ENCODE peak calls at places on chromosomes 2 and 18, in six cellular contexts. One of them, this sample, is unnamed.

GRCh38 chr2:18506883-18507519 is 53.5 kb downstream of the RDH14 start:
- DNase-seq in NCI-H1092 treated with DMSO at 0.1 percent for 48 hours: no peak
- DNase-seq in HCT116: no peak
- DNase-seq in stimulated activated CD4-positive, alpha-beta T cell treated with anti-CD3 and anti-CD28 coated beads, Interleukin-1b, Interleukin-23, amount 100 ng/mL, for 48 hours: no peak
- DNase-seq in stimulated activated CD8-positive, alpha-beta memory T cell treated with anti-CD3 and anti-CD28 coated beads, Interleukin-2, amount 100 ng/mL, for 48 hours: no peak
- DNase-seq in NCI-H748 treated with DMSO at 0.1 percent for 48 hours: no peak
- DNase-seq in this sample: no peak

GRCh38 chr2:122935506-122935905 is 1089.6 kb upstream of the CNTNAP5 start:
- DNase-seq in NCI-H1092 treated with DMSO at 0.1 percent for 48 hours: no peak
- DNase-seq in HCT116: no peak
- DNase-seq in stimulated activated CD4-positive, alpha-beta T cell treated with anti-CD3 and anti-CD28 coated beads, Interleukin-1b, Interleukin-23, amount 100 ng/mL, for 48 hours: no peak
- DNase-seq in stimulated activated CD8-positive, alpha-beta memory T cell treated with anti-CD3 and anti-CD28 coated beads, Interleukin-2, amount 100 ng/mL, for 48 hours: no peak
- DNase-seq in NCI-H748 treated with DMSO at 0.1 percent for 48 hours: no peak
- DNase-seq in this sample: no peak

GRCh38 chr2:88538362-88538917 is 85.9 kb upstream of the FOXI3 start:
- DNase-seq in NCI-H1092 treated with DMSO at 0.1 percent for 48 hours: no peak
- DNase-seq in HCT116: no peak
- DNase-seq in stimulated activated CD4-positive, alpha-beta T cell treated with anti-CD3 and anti-CD28 coated beads, Interleukin-1b, Interleukin-23, amount 100 ng/mL, for 48 hours: no peak
- DNase-seq in stimulated activated CD8-positive, alpha-beta memory T cell treated with anti-CD3 and anti-CD28 coated beads, Interleukin-2, amount 100 ng/mL, for 48 hours: no peak
- DNase-seq in NCI-H748 treated with DMSO at 0.1 percent for 48 hours: no peak
- DNase-seq in this sample: no peak

GRCh38 chr2:42096869-42097591 is 49.2 kb downstream of the PKDCC start:
- DNase-seq in NCI-H1092 treated with DMSO at 0.1 percent for 48 hours: no peak
- DNase-seq in HCT116: no peak
- DNase-seq in stimulated activated CD4-positive, alpha-beta T cell treated with anti-CD3 and anti-CD28 coated beads, Interleukin-1b, Interleukin-23, amount 100 ng/mL, for 48 hours: no peak
- DNase-seq in stimulated activated CD8-positive, alpha-beta memory T cell treated with anti-CD3 and anti-CD28 coated beads, Interleukin-2, amount 100 ng/mL, for 48 hours: no peak
- DNase-seq in NCI-H748 treated with DMSO at 0.1 percent for 48 hours: no peak
- DNase-seq in this sample: no peak

GRCh38 chr2:68562934-68563333 is 80.4 kb upstream of the PROKR1 start:
- DNase-seq in NCI-H1092 treated with DMSO at 0.1 percent for 48 hours: no peak
- DNase-seq in HCT116: no peak
- DNase-seq in stimulated activated CD4-positive, alpha-beta T cell treated with anti-CD3 and anti-CD28 coated beads, Interleukin-1b, Interleukin-23, amount 100 ng/mL, for 48 hours: no peak
- DNase-seq in stimulated activated CD8-positive, alpha-beta memory T cell treated with anti-CD3 and anti-CD28 coated beads, Interleukin-2, amount 100 ng/mL, for 48 hours: no peak
- DNase-seq in NCI-H748 treated with DMSO at 0.1 percent for 48 hours: no peak
- DNase-seq in this sample: no peak

GRCh38 chr2:23859983-23860382 is 66.9 kb downstream of the ATAD2B start:
- DNase-seq in NCI-H1092 treated with DMSO at 0.1 percent for 48 hours: no peak
- DNase-seq in HCT116: no peak
- DNase-seq in stimulated activated CD4-positive, alpha-beta T cell treated with anti-CD3 and anti-CD28 coated beads, Interleukin-1b, Interleukin-23, amount 100 ng/mL, for 48 hours: no peak
- DNase-seq in stimulated activated CD8-positive, alpha-beta memory T cell treated with anti-CD3 and anti-CD28 coated beads, Interleukin-2, amount 100 ng/mL, for 48 hours: no peak
- DNase-seq in NCI-H748 treated with DMSO at 0.1 percent for 48 hours: no peak
- DNase-seq in this sample: no peak

GRCh38 chr2:159516241-159516758 is 100.0 kb downstream of the BAZ2B start:
- DNase-seq in NCI-H1092 treated with DMSO at 0.1 percent for 48 hours: peak
- DNase-seq in HCT116: peak
- DNase-seq in stimulated activated CD4-positive, alpha-beta T cell treated with anti-CD3 and anti-CD28 coated beads, Interleukin-1b, Interleukin-23, amount 100 ng/mL, for 48 hours: no peak
- DNase-seq in stimulated activated CD8-positive, alpha-beta memory T cell treated with anti-CD3 and anti-CD28 coated beads, Interleukin-2, amount 100 ng/mL, for 48 hours: no peak
- DNase-seq in NCI-H748 treated with DMSO at 0.1 percent for 48 hours: peak
- DNase-seq in this sample: peak

GRCh38 chr2:128467321-128467901 is 148.7 kb upstream of the HS6ST1 start:
- DNase-seq in NCI-H1092 treated with DMSO at 0.1 percent for 48 hours: no peak
- DNase-seq in HCT116: no peak
- DNase-seq in stimulated activated CD4-positive, alpha-beta T cell treated with anti-CD3 and anti-CD28 coated beads, Interleukin-1b, Interleukin-23, amount 100 ng/mL, for 48 hours: no peak
- DNase-seq in stimulated activated CD8-positive, alpha-beta memory T cell treated with anti-CD3 and anti-CD28 coated beads, Interleukin-2, amount 100 ng/mL, for 48 hours: no peak
- DNase-seq in NCI-H748 treated with DMSO at 0.1 percent for 48 hours: no peak
- DNase-seq in this sample: no peak

GRCh38 chr2:64786343-64787018 is 132.8 kb upstream of the SERTAD2 start:
- DNase-seq in NCI-H1092 treated with DMSO at 0.1 percent for 48 hours: no peak
- DNase-seq in HCT116: no peak
- DNase-seq in stimulated activated CD4-positive, alpha-beta T cell treated with anti-CD3 and anti-CD28 coated beads, Interleukin-1b, Interleukin-23, amount 100 ng/mL, for 48 hours: no peak
- DNase-seq in stimulated activated CD8-positive, alpha-beta memory T cell treated with anti-CD3 and anti-CD28 coated beads, Interleukin-2, amount 100 ng/mL, for 48 hours: no peak
- DNase-seq in NCI-H748 treated with DMSO at 0.1 percent for 48 hours: no peak
- DNase-seq in this sample: no peak

GRCh38 chr18:13540783-13541182 is 185.6 kb downstream of the FAM210A start:
- DNase-seq in NCI-H1092 treated with DMSO at 0.1 percent for 48 hours: no peak
- DNase-seq in HCT116: no peak
- DNase-seq in stimulated activated CD4-positive, alpha-beta T cell treated with anti-CD3 and anti-CD28 coated beads, Interleukin-1b, Interleukin-23, amount 100 ng/mL, for 48 hours: peak
- DNase-seq in stimulated activated CD8-positive, alpha-beta memory T cell treated with anti-CD3 and anti-CD28 coated beads, Interleukin-2, amount 100 ng/mL, for 48 hours: peak
- DNase-seq in NCI-H748 treated with DMSO at 0.1 percent for 48 hours: no peak
- DNase-seq in this sample: no peak

GRCh38 chr18:23114171-23114881 is 21.0 kb upstream of the CABLES1 start:
- DNase-seq in NCI-H1092 treated with DMSO at 0.1 percent for 48 hours: peak
- DNase-seq in HCT116: no peak
- DNase-seq in stimulated activated CD4-positive, alpha-beta T cell treated with anti-CD3 and anti-CD28 coated beads, Interleukin-1b, Interleukin-23, amount 100 ng/mL, for 48 hours: no peak
- DNase-seq in stimulated activated CD8-positive, alpha-beta memory T cell treated with anti-CD3 and anti-CD28 coated beads, Interleukin-2, amount 100 ng/mL, for 48 hours: no peak
- DNase-seq in NCI-H748 treated with DMSO at 0.1 percent for 48 hours: no peak
- DNase-seq in this sample: peak